ENCODE peak calls at places on chromosomes 11 and 22, in five cellular contexts. One of them, this sample, is unnamed.

GRCh38 chr11:45288395-45288794 is 2.3 kb upstream of the SYT13 start:
- DNase-seq in left ventricle myocardium inferior: no peak
- DNase-seq in HFFc6: no peak
- DNase-seq in AG04450: no peak
- DNase-seq in heart right ventricle: no peak
- DNase-seq in this sample: no peak

GRCh38 chr11:130070829-130071205 is 1.1 kb downstream of the APLP2 start:
- DNase-seq in heart right ventricle: no peak
- DNase-seq in AG04450: no peak
- DNase-seq in HFFc6: peak
- DNase-seq in left ventricle myocardium inferior: no peak
- DNase-seq in this sample: peak

GRCh38 chr22:36010090-36010489 is 18.5 kb downstream of the RBFOX2 start:
- DNase-seq in AG04450: no peak
- DNase-seq in HFFc6: no peak
- DNase-seq in left ventricle myocardium inferior: no peak
- DNase-seq in heart right ventricle: no peak
- DNase-seq in this sample: no peak

GRCh38 chr11:99513368-99513767 is 492.6 kb downstream of the CNTN5 start:
- DNase-seq in AG04450: no peak
- DNase-seq in left ventricle myocardium inferior: no peak
- DNase-seq in HFFc6: no peak
- DNase-seq in heart right ventricle: no peak
- DNase-seq in this sample: no peak

GRCh38 chr11:36412781-36413383 is 97.2 kb downstream of the TRAF6 start:
- DNase-seq in heart right ventricle: no peak
- DNase-seq in HFFc6: peak
- DNase-seq in AG04450: peak
- DNase-seq in left ventricle myocardium inferior: no peak
- DNase-seq in this sample: no peak

GRCh38 chr11:2563216-2564007 is 118.6 kb downstream of the KCNQ1 start:
- DNase-seq in HFFc6: no peak
- DNase-seq in heart right ventricle: no peak
- DNase-seq in left ventricle myocardium inferior: peak
- DNase-seq in AG04450: no peak
- DNase-seq in this sample: no peak

GRCh38 chr11:6926208-6927029 is at the start of gene ZNF215:
- DNase-seq in heart right ventricle: peak
- DNase-seq in AG04450: peak
- DNase-seq in left ventricle myocardium inferior: peak
- DNase-seq in HFFc6: peak
- DNase-seq in this sample: peak

GRCh38 chr11:7927635-7928034 is 3.4 kb downstream of the OR10A6 start:
- DNase-seq in left ventricle myocardium inferior: no peak
- DNase-seq in AG04450: no peak
- DNase-seq in HFFc6: no peak
- DNase-seq in heart right ventricle: no peak
- DNase-seq in this sample: peak

GRCh38 chr11:27242591-27242990 is 120.4 kb downstream of the CCDC34 start:
- DNase-seq in heart right ventricle: no peak
- DNase-seq in HFFc6: peak
- DNase-seq in left ventricle myocardium inferior: no peak
- DNase-seq in AG04450: no peak
- DNase-seq in this sample: no peak

GRCh38 chr22:24482586-24482985 is 12.5 kb upstream of the UPB1 start:
- DNase-seq in HFFc6: peak
- DNase-seq in heart right ventricle: no peak
- DNase-seq in AG04450: no peak
- DNase-seq in left ventricle myocardium inferior: no peak
- DNase-seq in this sample: peak

GRCh38 chr11:94183886-94184264 is 55.2 kb downstream of the PANX1 start:
- DNase-seq in heart right ventricle: peak
- DNase-seq in left ventricle myocardium inferior: peak
- DNase-seq in HFFc6: no peak
- DNase-seq in AG04450: no peak
- DNase-seq in this sample: peak

GRCh38 chr11:30346068-30346688 is 23.3 kb downstream of the ARL14EP start:
- DNase-seq in left ventricle myocardium inferior: no peak
- DNase-seq in AG04450: peak
- DNase-seq in HFFc6: peak
- DNase-seq in heart right ventricle: peak
- DNase-seq in this sample: peak

GRCh38 chr22:39309881-39310714 is 9.3 kb downstream of the RPL3 start:
- DNase-seq in left ventricle myocardium inferior: no peak
- DNase-seq in heart right ventricle: no peak
- DNase-seq in HFFc6: peak
- DNase-seq in AG04450: no peak
- DNase-seq in this sample: peak

GRCh38 chr22:37187552-37187890 is 526 bp downstream of the C1QTNF6 start:
- DNase-seq in left ventricle myocardium inferior: no peak
- DNase-seq in heart right ventricle: no peak
- DNase-seq in AG04450: no peak
- DNase-seq in HFFc6: peak
- DNase-seq in this sample: no peak

GRCh38 chr11:64865286-64866172 is 12.9 kb downstream of the EHD1 start:
- DNase-seq in AG04450: no peak
- DNase-seq in left ventricle myocardium inferior: no peak
- DNase-seq in heart right ventricle: no peak
- DNase-seq in HFFc6: peak
- DNase-seq in this sample: no peak

GRCh38 chr11:113475160-113475761 is at the start of gene DRD2:
- DNase-seq in HFFc6: no peak
- DNase-seq in AG04450: no peak
- DNase-seq in heart right ventricle: no peak
- DNase-seq in left ventricle myocardium inferior: no peak
- DNase-seq in this sample: no peak

GRCh38 chr22:40128989-40129388 is 48.7 kb upstream of the TNRC6B start:
- DNase-seq in left ventricle myocardium inferior: no peak
- DNase-seq in heart right ventricle: peak
- DNase-seq in AG04450: no peak
- DNase-seq in HFFc6: no peak
- DNase-seq in this sample: no peak

GRCh38 chr11:76885390-76886097 is 24.8 kb downstream of the ACER3 start:
- DNase-seq in heart right ventricle: peak
- DNase-seq in HFFc6: no peak
- DNase-seq in left ventricle myocardium inferior: no peak
- DNase-seq in AG04450: no peak
- DNase-seq in this sample: peak

GRCh38 chr11:75371930-75372876 is 20.7 kb upstream of the ARRB1 start:
- DNase-seq in left ventricle myocardium inferior: no peak
- DNase-seq in AG04450: no peak
- DNase-seq in HFFc6: peak
- DNase-seq in heart right ventricle: no peak
- DNase-seq in this sample: peak

GRCh38 chr11:75380245-75380644 is 19.1 kb upstream of the RPS3 start:
- DNase-seq in left ventricle myocardium inferior: no peak
- DNase-seq in AG04450: no peak
- DNase-seq in heart right ventricle: no peak
- DNase-seq in HFFc6: no peak
- DNase-seq in this sample: no peak

GRCh38 chr11:75375626-75376025 is 23.7 kb upstream of the RPS3 start:
- DNase-seq in HFFc6: no peak
- DNase-seq in AG04450: no peak
- DNase-seq in left ventricle myocardium inferior: no peak
- DNase-seq in heart right ventricle: no peak
- DNase-seq in this sample: no peak

GRCh38 chr11:75374646-75375045 is 23.2 kb upstream of the ARRB1 start:
- DNase-seq in left ventricle myocardium inferior: no peak
- DNase-seq in HFFc6: no peak
- DNase-seq in AG04450: no peak
- DNase-seq in heart right ventricle: no peak
- DNase-seq in this sample: no peak

GRCh38 chr11:75376175-75376574 is 23.1 kb upstream of the RPS3 start:
- DNase-seq in AG04450: no peak
- DNase-seq in left ventricle myocardium inferior: no peak
- DNase-seq in HFFc6: no peak
- DNase-seq in heart right ventricle: no peak
- DNase-seq in this sample: no peak
- TF ChIP-seq CTCF in AG04450: peak
- TF ChIP-seq CTCF in left ventricle myocardium inferior: no peak
- TF ChIP-seq CTCF in HFFc6: peak
- TF ChIP-seq CTCF in heart right ventricle: no peak
- TF ChIP-seq CTCF in this sample: no peak

DNA sequence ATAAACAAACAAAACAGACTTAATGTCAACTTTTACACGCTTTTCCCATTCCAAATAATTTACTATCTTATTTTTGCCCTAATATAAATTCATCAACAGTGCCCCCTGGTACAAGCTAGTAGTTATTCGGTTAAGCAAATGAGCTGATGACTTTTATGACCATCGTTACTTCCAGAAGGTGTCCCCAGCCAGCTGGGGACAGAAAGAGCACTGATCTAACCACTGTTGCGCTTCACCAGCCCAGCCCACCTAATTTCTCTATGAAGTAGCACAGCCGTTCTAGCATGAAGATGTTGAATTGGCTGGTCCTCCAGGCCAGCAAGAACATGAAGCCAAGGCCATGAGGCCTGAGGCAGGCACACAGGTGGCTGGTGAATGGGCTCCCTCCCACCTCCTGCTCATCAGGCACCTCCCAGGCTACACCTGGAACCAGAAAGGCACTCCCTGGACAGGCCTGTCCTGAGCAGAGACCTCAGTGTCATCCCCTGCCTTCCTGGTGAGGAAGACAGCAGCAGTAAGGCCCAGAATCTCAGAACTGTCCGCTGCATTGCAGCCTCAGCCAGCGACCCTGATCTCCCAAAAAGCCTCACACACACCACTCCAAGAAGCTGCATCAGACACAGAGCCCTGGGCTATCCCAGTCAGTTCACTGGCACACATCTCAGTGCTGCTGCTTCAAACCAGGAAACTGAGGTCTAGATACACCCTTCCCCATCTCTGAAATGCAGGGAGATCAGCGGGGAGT is 12.9 kb downstream of the GNB1L start:
- DNase-seq in heart right ventricle: no peak
- DNase-seq in AG04450: no peak
- DNase-seq in left ventricle myocardium inferior: no peak
- DNase-seq in HFFc6: no peak
- DNase-seq in this sample: no peak
- TF ChIP-seq CTCF in heart right ventricle: no peak
- TF ChIP-seq CTCF in AG04450: no peak
- TF ChIP-seq CTCF in left ventricle myocardium inferior: no peak
- TF ChIP-seq CTCF in HFFc6: no peak
- TF ChIP-seq CTCF in this sample: no peak

GRCh38 chr11:126628790-126629621 is 273.5 kb downstream of the ST3GAL4 start:
- DNase-seq in AG04450: peak
- DNase-seq in heart right ventricle: no peak
- DNase-seq in HFFc6: peak
- DNase-seq in left ventricle myocardium inferior: no peak
- DNase-seq in this sample: no peak
- TF ChIP-seq CTCF in AG04450: peak
- TF ChIP-seq CTCF in heart right ventricle: no peak
- TF ChIP-seq CTCF in HFFc6: peak
- TF ChIP-seq CTCF in left ventricle myocardium inferior: no peak
- TF ChIP-seq CTCF in this sample: no peak

DNA sequence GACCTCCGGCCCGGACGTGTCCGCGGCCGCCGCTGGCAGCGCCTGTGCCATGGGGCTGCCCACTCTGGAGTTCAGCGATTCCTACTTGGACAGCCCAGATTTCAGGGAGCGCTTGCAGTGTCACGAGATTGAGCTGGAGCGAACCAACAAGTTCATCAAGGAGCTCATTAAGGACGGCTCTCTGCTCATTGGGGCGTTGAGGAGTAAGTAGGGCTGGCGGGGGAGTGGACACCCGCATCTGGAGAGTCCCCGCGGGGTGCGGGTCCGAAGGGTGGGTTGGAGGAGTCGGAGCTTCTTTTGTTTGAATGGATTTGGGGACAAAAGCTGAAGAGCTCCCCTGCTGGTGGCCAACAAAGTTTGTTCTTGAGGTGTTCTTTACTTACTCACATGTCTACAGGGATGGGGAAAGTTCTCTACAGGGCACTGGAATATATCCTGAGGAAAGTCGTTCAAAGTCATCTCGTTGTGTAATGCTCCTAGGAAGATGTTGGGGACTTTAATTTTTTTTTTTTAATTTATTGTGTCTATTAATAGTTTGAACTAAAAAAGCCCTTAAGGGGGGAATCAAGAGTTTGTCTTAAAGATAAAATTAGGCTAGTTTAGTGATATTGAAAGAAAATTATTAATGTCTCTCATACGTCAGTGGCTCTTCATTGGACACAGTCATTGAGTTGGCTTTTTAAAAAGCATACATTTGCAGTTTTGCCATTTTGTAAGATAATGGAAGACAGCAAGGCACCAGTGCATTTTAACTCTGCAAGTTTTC is 725 bp downstream of the ARHGAP42 start:
- DNase-seq in left ventricle myocardium inferior: peak
- DNase-seq in HFFc6: peak
- DNase-seq in AG04450: peak
- DNase-seq in heart right ventricle: peak
- DNase-seq in this sample: peak
- TF ChIP-seq CTCF in left ventricle myocardium inferior: peak
- TF ChIP-seq CTCF in HFFc6: peak
- TF ChIP-seq CTCF in AG04450: peak
- TF ChIP-seq CTCF in heart right ventricle: peak
- TF ChIP-seq CTCF in this sample: peak

DNA sequence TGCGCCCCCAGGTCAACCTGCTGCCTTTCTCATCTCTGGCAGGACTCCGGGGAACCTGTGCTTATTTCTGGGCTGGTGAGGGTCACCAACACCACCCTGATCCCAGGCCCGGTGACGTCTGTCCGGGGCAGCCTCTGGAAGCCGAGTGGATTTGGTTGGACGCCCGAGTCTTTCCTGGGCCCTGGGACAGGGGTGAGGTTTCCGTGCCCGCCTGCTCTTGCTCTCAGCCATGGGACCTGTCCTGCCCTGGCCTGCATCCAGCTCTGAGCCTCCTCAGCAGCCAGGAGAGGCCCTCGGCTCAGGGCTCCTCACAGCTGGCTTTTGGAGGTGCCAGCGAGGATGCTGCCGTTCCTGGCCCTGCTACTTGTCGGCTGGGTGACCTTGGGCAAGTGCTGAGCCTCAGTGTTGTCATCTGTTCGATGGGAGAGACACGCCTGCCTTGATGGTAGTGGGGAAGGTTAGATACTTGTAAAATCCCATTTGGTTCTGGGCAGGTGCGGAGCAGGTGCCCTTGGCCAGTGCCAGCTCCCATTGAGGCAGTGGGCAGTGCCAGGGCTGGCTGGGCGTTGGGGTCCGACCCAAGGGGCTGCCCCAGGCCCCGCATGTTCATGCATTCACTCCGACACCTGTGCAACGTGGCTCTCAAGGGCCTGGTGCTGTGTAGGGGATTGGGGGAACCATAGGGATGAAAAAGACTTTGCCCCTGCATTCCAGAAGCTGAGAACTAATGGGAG is 58.9 kb upstream of the THY1 start:
- DNase-seq in left ventricle myocardium inferior: no peak
- DNase-seq in AG04450: no peak
- DNase-seq in HFFc6: no peak
- DNase-seq in heart right ventricle: no peak
- DNase-seq in this sample: no peak
- TF ChIP-seq CTCF in left ventricle myocardium inferior: no peak
- TF ChIP-seq CTCF in AG04450: no peak
- TF ChIP-seq CTCF in HFFc6: no peak
- TF ChIP-seq CTCF in heart right ventricle: no peak
- TF ChIP-seq CTCF in this sample: no peak

GRCh38 chr11:61429346-61429690 is 457 bp downstream of the CPSF7 start:
- DNase-seq in HFFc6: no peak
- DNase-seq in left ventricle myocardium inferior: peak
- DNase-seq in heart right ventricle: peak
- DNase-seq in AG04450: no peak
- DNase-seq in this sample: peak
- TF ChIP-seq CTCF in HFFc6: peak
- TF ChIP-seq CTCF in left ventricle myocardium inferior: peak
- TF ChIP-seq CTCF in heart right ventricle: peak
- TF ChIP-seq CTCF in AG04450: no peak
- TF ChIP-seq CTCF in this sample: no peak